ENCODE peak calls at places on chromosomes 1 and 21, in ten cellular contexts. A, X, B, E, T, Z, C, P, Y and R are unnamed samples.
A peak's percentile ranks its signal among the peaks of the same experiment; 100 is the strongest.

GRCh38 chr1:113416515-113416914 is 26.2 kb downstream of the MAGI3 start:
- DNase-seq in A (no peak), X (no peak), B (no peak), E (no peak), T (peak; percentile 40), Z (no peak), C (no peak), P (peak; percentile 10), Y (no peak), R (no peak)

GRCh38 chr1:221740941-221741363 is 937 bp downstream of the DUSP10 start:
- DNase-seq in A (no peak), X (no peak), B (no peak), E (no peak), T (peak; percentile 81), Z (peak; percentile 18), C (peak; percentile 14), P (no peak), Y (no peak), R (no peak)

GRCh38 chr1:117416004-117416403 is 48.8 kb downstream of the MAN1A2 start:
- DNase-seq in A (no peak), X (no peak), B (no peak), E (no peak), T (no peak), Z (no peak), C (peak; percentile 59), P (no peak), Y (no peak), R (no peak)

GRCh38 chr1:81834921-81835698 is 34.4 kb downstream of the ADGRL2 start:
- DNase-seq in A (no peak), X (no peak), B (no peak), E (no peak), T (no peak), Z (no peak), C (no peak), P (no peak), Y (no peak), R (no peak)

GRCh38 chr1:40532844-40533424 is 1.5 kb downstream of the ZNF684 start:
- DNase-seq in A (peak; percentile 26), X (peak; percentile 48), B (no peak), E (no peak), T (peak; percentile 77), Z (peak; percentile 20), C (peak; percentile 65), P (peak; percentile 73), Y (no peak), R (no peak)

GRCh38 chr1:34824817-34825454 is 32.1 kb downstream of the GJA4 start:
- DNase-seq in A (no peak), X (no peak), B (no peak), E (no peak), T (no peak), Z (no peak), C (no peak), P (no peak), Y (no peak), R (no peak)

GRCh38 chr1:76635784-76636183 is 231.5 kb upstream of the ST6GALNAC5 start:
- DNase-seq in A (no peak), X (no peak), B (no peak), E (no peak), T (peak; percentile 69), Z (no peak), C (no peak), P (no peak), Y (no peak), R (no peak)

GRCh38 chr1:116819081-116819480 is 64.9 kb downstream of the CD2 start:
- DNase-seq in A (no peak), X (no peak), B (no peak), E (no peak), T (no peak), Z (no peak), C (no peak), P (no peak), Y (no peak), R (no peak)

GRCh38 chr1:12069616-12070244 is 6.6 kb downstream of the TNFRSF8 start:
- DNase-seq in A (no peak), X (no peak), B (no peak), E (no peak), T (no peak), Z (no peak), C (no peak), P (peak; percentile 61), Y (no peak), R (no peak)

GRCh38 chr1:240111558-240111957 is 19.9 kb downstream of the FMN2 start:
- DNase-seq in A (no peak), X (peak; percentile 19), B (no peak), E (no peak), T (peak; percentile 50), Z (no peak), C (peak; percentile 34), P (peak; percentile 61), Y (no peak), R (no peak)

GRCh38 chr1:117210831-117211261 is at the start of gene VTCN1:
- DNase-seq in A (no peak), X (no peak), B (no peak), E (no peak), T (peak; percentile 34), Z (no peak), C (peak; percentile 87), P (no peak), Y (no peak), R (no peak)

GRCh38 chr1:186792870-186793581 is 35.7 kb upstream of the PLA2G4A start:
- DNase-seq in A (no peak), X (peak; percentile 37), B (no peak), E (no peak), T (peak; percentile 44), Z (no peak), C (peak; percentile 88), P (no peak), Y (no peak), R (no peak)

GRCh38 chr21:28858424-28858823 is 134.3 kb downstream of the LTN1 start:
- DNase-seq in A (no peak), X (no peak), B (no peak), E (no peak), T (no peak), Z (no peak), C (no peak), P (no peak), Y (no peak), R (no peak)

GRCh38 chr1:39204441-39205081 is at the start of gene MACF1:
- DNase-seq in A (peak; percentile 30), X (peak; percentile 98), B (no peak), E (no peak), T (peak; percentile 39), Z (no peak), C (peak; percentile 42), P (peak; percentile 93), Y (peak; percentile 32), R (peak; percentile 69)

GRCh38 chr1:162671664-162672415 is 39.6 kb downstream of the DDR2 start:
- DNase-seq in A (no peak), X (no peak), B (no peak), E (no peak), T (peak; percentile 16), Z (no peak), C (peak; percentile 22), P (no peak), Y (no peak), R (no peak)

GRCh38 chr21:39580744-39581143 is 32.0 kb upstream of the B3GALT5 start:
- DNase-seq in A (no peak), X (no peak), B (no peak), E (no peak), T (no peak), Z (no peak), C (no peak), P (no peak), Y (no peak), R (no peak)

GRCh38 chr1:8939362-8939995 is 6.2 kb upstream of the CA6 start:
- DNase-seq in A (no peak), X (peak; percentile 16), B (no peak), E (no peak), T (no peak), Z (no peak), C (peak; percentile 80), P (no peak), Y (no peak), R (no peak)

GRCh38 chr1:156811171-156811570 is 5.5 kb downstream of the SH2D2A start:
- DNase-seq in A (no peak), X (no peak), B (no peak), E (no peak), T (no peak), Z (no peak), C (no peak), P (no peak), Y (no peak), R (no peak)

GRCh38 chr1:200962631-200963030 is 60.9 kb downstream of the KIF21B start:
- DNase-seq in A (no peak), X (no peak), B (no peak), E (no peak), T (no peak), Z (no peak), C (no peak), P (no peak), Y (no peak), R (no peak)

GRCh38 chr1:77228836-77229235 is 9.6 kb upstream of the PIGK start:
- DNase-seq in A (no peak), X (no peak), B (no peak), E (no peak), T (peak; percentile 23), Z (no peak), C (no peak), P (no peak), Y (no peak), R (no peak)

GRCh38 chr1:100290291-100290690 is 24.3 kb downstream of the RTCA start:
- DNase-seq in A (no peak), X (peak; percentile 74), B (no peak), E (no peak), T (no peak), Z (no peak), C (no peak), P (no peak), Y (no peak), R (no peak)

GRCh38 chr21:36613064-36613463 is 85.9 kb upstream of the SIM2 start:
- DNase-seq in A (no peak), X (no peak), B (no peak), E (no peak), T (no peak), Z (no peak), C (peak; percentile 88), P (no peak), Y (no peak), R (peak; percentile 93)

GRCh38 chr1:179930867-179931266 is 23.7 kb upstream of the CEP350 start:
- DNase-seq in A (no peak), X (peak; percentile 65), B (no peak), E (no peak), T (no peak), Z (no peak), C (no peak), P (no peak), Y (no peak), R (no peak)

GRCh38 chr1:95409901-95410300 is 175.9 kb downstream of the RWDD3 start:
- DNase-seq in A (no peak), X (no peak), B (no peak), E (no peak), T (peak; percentile 16), Z (no peak), C (no peak), P (no peak), Y (no peak), R (no peak)

GRCh38 chr21:36665806-36666205 is 33.1 kb upstream of the SIM2 start:
- DNase-seq in A (no peak), X (no peak), B (no peak), E (no peak), T (no peak), Z (no peak), C (no peak), P (no peak), Y (no peak), R (no peak)

GRCh38 chr1:159989581-159989980 is 35.5 kb upstream of the SLAMF9 start:
- DNase-seq in A (no peak), X (no peak), B (no peak), E (no peak), T (peak; percentile 10), Z (no peak), C (peak; percentile 14), P (no peak), Y (no peak), R (no peak)

GRCh38 chr1:18107671-18108312 is at the start of gene IGSF21:
- DNase-seq in A (no peak), X (no peak), B (no peak), E (no peak), T (peak; percentile 29), Z (no peak), C (no peak), P (no peak), Y (no peak), R (no peak)

GRCh38 chr1:152111515-152111968 is 3.7 kb downstream of the TCHH start:
- DNase-seq in A (no peak), X (peak; percentile 9), B (no peak), E (no peak), T (peak; percentile 90), Z (no peak), C (no peak), P (peak; percentile 84), Y (no peak), R (no peak)